ENCODE peak calls at places on chromosome 5, in seven cellular contexts. Q, B, S, F, C, P and V are unnamed samples. For H3K4me1, the result is how much of the 10 kb centered on the place peaks cover.

GRCh38 chr5:137802282-137803210 is 48.4 kb upstream of the HNRNPA0 start:
- DNase-seq in Q (no peak), B (no peak), S (no peak), F (no peak), C (no peak), P (no peak), V (no peak)

GRCh38 chr5:34919077-34919476 is 3.6 kb downstream of the BRIX1 start:
- DNase-seq in Q (no peak), B (peak), S (no peak), F (no peak), C (no peak), P (no peak), V (no peak)

GRCh38 chr5:179275941-179276837 is 69.1 kb downstream of the ADAMTS2 start:
- DNase-seq in Q (no peak), B (peak), S (peak), F (no peak), C (peak), P (peak), V (no peak)

GRCh38 chr5:31470608-31471007 is 61.3 kb downstream of the DROSHA start:
- DNase-seq in Q (no peak), B (peak), S (peak), F (no peak), C (no peak), P (no peak), V (no peak)

GRCh38 chr5:116696356-116696755 is 121.7 kb upstream of the SEMA6A start:
- DNase-seq in Q (no peak), B (no peak), S (no peak), F (no peak), C (no peak), P (no peak), V (no peak)

GRCh38 chr5:83173826-83174225 is 96.5 kb downstream of the XRCC4 start:
- DNase-seq in Q (no peak), B (no peak), S (no peak), F (no peak), C (no peak), P (no peak), V (no peak)

GRCh38 chr5:74148321-74148720 is 492.2 kb downstream of the ENC1 start:
- DNase-seq in Q (no peak), B (no peak), S (no peak), F (no peak), C (no peak), P (no peak), V (no peak)

GRCh38 chr5:93964421-93964820 is 223.0 kb upstream of the POU5F2 start:
- DNase-seq in Q (no peak), B (no peak), S (no peak), F (no peak), C (no peak), P (no peak), V (no peak)

GRCh38 chr5:153043876-153044275 is 446.6 kb upstream of the GRIA1 start:
- DNase-seq in Q (no peak), B (no peak), S (no peak), F (no peak), C (no peak), P (no peak), V (no peak)

GRCh38 chr5:39369123-39369815 is 5.0 kb upstream of the C9 start:
- DNase-seq in Q (no peak), B (peak), S (no peak), F (no peak), C (no peak), P (no peak), V (no peak)

GRCh38 chr5:103461223-103461622 is 101.4 kb downstream of the NUDT12 start:
- DNase-seq in Q (no peak), B (peak), S (no peak), F (no peak), C (no peak), P (no peak), V (no peak)

GRCh38 chr5:137752873-137753226 is 1.3 kb downstream of the HNRNPA0 start:
- DNase-seq in Q (peak), B (no peak), S (peak), F (no peak), C (no peak), P (no peak), V (peak)

GRCh38 chr5:170638051-170638450 is 134.2 kb downstream of the KCNIP1 start:
- DNase-seq in Q (no peak), B (no peak), S (no peak), F (peak), C (no peak), P (no peak), V (no peak)

GRCh38 chr5:64746446-64746845 is 22.0 kb downstream of the SREK1IP1 start:
- DNase-seq in Q (no peak), B (peak), S (no peak), F (no peak), C (no peak), P (no peak), V (no peak)

GRCh38 chr5:40030661-40031060 is 605.9 kb upstream of the DAB2 start:
- DNase-seq in Q (no peak), B (no peak), S (no peak), F (no peak), C (no peak), P (no peak), V (no peak)

GRCh38 chr5:59810041-59810440 is 83.5 kb downstream of the PDE4D start:
- DNase-seq in Q (peak), B (peak), S (peak), F (peak), C (peak), P (peak), V (peak)

GRCh38 chr5:151072234-151073025 is 8.4 kb downstream of the TNIP1 start:
- DNase-seq in Q (no peak), B (peak), S (no peak), F (no peak), C (no peak), P (no peak), V (no peak)

GRCh38 chr5:44365351-44365750 is 23.9 kb downstream of the FGF10 start:
- DNase-seq in Q (no peak), B (peak), S (no peak), F (no peak), C (no peak), P (no peak), V (no peak)

GRCh38 chr5:8943301-8943700 is 602.6 kb downstream of the SEMA5A start:
- DNase-seq in Q (no peak), B (no peak), S (no peak), F (no peak), C (no peak), P (no peak), V (no peak)

GRCh38 chr5:137215780-137216179 is 283.3 kb downstream of the SPOCK1 start:
- DNase-seq in Q (no peak), B (no peak), S (no peak), F (no peak), C (no peak), P (no peak), V (no peak)

GRCh38 chr5:76473676-76474075 is 70.6 kb downstream of the IQGAP2 start:
- DNase-seq in Q (no peak), B (no peak), S (no peak), F (no peak), C (no peak), P (peak), V (peak)

GRCh38 chr5:137921931-137922330 is 32.7 kb downstream of the PKD2L2 start:
- DNase-seq in Q (no peak), B (peak), S (no peak), F (no peak), C (no peak), P (no peak), V (no peak)

DNA sequence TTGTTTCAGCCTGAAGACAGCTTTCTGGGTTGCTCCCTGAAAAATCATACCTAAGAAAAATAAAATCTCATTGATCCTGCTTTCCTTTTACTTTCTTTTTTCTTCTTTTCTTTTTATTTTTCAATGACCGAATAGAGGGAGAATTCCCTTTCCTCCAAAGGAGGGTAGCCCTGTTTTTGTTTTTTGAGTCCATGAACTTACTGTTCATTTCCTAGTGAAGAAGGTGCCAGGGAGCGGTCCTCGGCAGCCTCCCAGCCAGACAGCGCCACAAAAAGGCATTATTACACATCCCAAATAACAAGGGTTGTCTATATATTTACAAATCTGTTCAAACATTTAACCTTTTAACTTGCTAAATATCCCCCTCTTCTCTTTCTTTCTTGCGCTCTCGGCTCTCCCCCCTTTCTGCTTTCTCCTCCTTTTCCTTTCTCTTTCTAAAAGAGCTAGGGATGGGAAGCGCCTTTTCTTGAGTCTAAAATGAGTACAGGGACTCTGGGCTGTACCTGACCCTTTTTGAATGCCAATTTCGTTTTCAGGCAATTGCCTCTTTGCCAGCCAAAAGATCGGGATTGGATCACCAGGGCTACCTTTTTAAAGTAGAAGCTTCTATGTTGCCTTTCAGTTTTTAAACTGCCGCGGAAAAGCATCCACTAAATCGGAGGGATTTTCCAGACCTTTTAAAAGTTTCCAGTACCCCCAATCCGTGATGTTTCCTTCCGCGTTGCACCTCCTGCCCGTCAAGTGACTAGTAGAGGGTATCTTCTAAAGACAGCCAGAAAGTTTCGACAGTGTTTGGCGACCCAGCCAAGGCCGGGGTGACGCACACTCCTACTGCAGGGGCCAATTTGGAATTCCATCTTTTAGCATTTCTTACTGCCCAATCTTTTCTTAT is 125.6 kb downstream of the TMEM161B start:
- DNase-seq in Q (no peak), B (peak), S (peak), F (peak), C (no peak), P (no peak), V (no peak)
- H3K4me1 ChIP-seq in Q (under half), B (under half), S (under half), F (under half), C (under half), P (under half), V (under half)

GRCh38 chr5:142869883-142870282 is 99.7 kb downstream of the ARHGAP26 start:
- DNase-seq in Q (no peak), B (no peak), S (no peak), F (no peak), C (peak), P (no peak), V (no peak)

GRCh38 chr5:142871880-142872200 is 101.7 kb downstream of the ARHGAP26 start:
- DNase-seq in Q (no peak), B (peak), S (no peak), F (no peak), C (no peak), P (no peak), V (no peak)

GRCh38 chr5:142870552-142870951 is 100.4 kb downstream of the ARHGAP26 start:
- DNase-seq in Q (no peak), B (no peak), S (no peak), F (no peak), C (no peak), P (no peak), V (no peak)

GRCh38 chr5:142872217-142872616 is 102.0 kb downstream of the ARHGAP26 start:
- DNase-seq in Q (no peak), B (no peak), S (no peak), F (no peak), C (no peak), P (no peak), V (no peak)

DNA sequence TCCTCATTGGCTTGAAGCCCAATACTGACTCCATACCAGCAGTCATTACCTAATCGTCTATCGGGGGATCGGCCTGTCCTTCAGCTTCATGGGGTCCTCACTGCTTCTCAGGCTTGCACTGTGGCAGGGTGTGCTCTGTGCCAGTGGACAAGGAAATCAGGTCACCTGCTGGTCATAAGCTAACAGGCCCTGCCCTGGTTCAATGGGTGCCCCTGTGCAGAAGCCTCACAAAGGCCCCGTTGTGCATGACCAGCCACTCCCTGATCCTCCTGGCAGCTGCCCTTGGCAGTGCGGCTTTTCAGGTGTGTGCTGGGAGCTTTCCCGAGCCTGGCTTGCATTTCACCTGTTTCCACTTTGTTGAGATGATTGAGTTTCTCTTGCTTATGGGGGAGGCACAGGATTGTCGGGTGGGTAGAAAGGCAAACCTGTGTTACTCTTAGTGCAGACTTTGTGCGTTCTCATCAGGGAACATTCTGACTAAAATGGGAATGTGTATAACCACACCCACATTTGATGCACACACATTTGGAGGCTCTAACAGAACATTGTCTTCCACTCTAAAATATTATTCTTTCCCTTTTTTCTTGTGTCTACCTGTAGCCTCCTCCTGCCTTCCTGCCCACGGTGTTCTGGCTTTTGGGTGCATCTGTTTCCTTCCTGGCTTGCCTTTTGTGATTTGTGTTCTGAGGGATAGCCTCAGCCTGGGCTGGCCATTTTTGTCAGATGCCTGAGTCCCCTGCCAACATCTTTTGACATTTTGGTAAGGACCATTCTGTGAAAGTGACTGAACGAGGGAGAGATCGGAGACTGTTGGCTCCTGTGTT is 101.1 kb downstream of the ARHGAP26 start:
- DNase-seq in Q (no peak), B (no peak), S (no peak), F (no peak), C (peak), P (no peak), V (no peak)
- H3K27ac ChIP-seq in Q (no peak), B (no peak), S (no peak), F (no peak), C (peak), P (peak), V (no peak)

DNA sequence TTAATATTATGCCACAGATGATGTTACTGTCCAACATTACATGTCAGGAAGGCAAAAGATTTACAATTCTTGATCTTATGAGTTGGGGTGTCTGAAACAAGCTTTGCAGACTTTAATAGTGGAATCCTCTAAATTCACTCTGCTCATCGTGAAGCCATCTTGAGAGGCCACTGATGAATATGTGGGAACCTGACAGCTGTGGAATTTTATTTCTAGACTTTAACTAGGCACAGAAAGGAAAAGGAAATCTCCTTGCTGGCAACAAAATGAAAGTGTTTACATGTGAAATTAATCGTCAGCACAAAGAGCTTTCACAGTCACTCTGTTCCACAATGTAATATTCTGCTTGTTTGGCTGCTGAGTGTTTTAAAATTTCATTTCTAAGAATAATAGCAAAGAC is 14.8 kb downstream of the NREP start:
- DNase-seq in Q (no peak), B (no peak), S (no peak), F (no peak), C (no peak), P (no peak), V (no peak)
- H3K4me1 ChIP-seq in Q (under half), B (half or more), S (under half), F (under half), C (under half), P (under half), V (under half)

GRCh38 chr5:14309199-14309598 is 166.1 kb downstream of the TRIO start:
- DNase-seq in Q (no peak), B (no peak), S (no peak), F (no peak), C (no peak), P (no peak), V (no peak)

GRCh38 chr5:14316471-14316870 is 173.3 kb downstream of the TRIO start:
- DNase-seq in Q (no peak), B (no peak), S (no peak), F (no peak), C (no peak), P (no peak), V (no peak)

GRCh38 chr5:14309864-14310531 is 166.9 kb downstream of the TRIO start:
- DNase-seq in Q (no peak), B (no peak), S (no peak), F (no peak), C (peak), P (no peak), V (no peak)

GRCh38 chr5:14319102-14319501 is 176.0 kb downstream of the TRIO start:
- DNase-seq in Q (no peak), B (no peak), S (no peak), F (no peak), C (no peak), P (no peak), V (no peak)

GRCh38 chr5:14313986-14314690 is 171.0 kb downstream of the TRIO start:
- DNase-seq in Q (no peak), B (no peak), S (no peak), F (no peak), C (no peak), P (no peak), V (no peak)
- H3K27ac ChIP-seq in Q (no peak), B (peak), S (no peak), F (no peak), C (no peak), P (no peak), V (no peak)

DNA sequence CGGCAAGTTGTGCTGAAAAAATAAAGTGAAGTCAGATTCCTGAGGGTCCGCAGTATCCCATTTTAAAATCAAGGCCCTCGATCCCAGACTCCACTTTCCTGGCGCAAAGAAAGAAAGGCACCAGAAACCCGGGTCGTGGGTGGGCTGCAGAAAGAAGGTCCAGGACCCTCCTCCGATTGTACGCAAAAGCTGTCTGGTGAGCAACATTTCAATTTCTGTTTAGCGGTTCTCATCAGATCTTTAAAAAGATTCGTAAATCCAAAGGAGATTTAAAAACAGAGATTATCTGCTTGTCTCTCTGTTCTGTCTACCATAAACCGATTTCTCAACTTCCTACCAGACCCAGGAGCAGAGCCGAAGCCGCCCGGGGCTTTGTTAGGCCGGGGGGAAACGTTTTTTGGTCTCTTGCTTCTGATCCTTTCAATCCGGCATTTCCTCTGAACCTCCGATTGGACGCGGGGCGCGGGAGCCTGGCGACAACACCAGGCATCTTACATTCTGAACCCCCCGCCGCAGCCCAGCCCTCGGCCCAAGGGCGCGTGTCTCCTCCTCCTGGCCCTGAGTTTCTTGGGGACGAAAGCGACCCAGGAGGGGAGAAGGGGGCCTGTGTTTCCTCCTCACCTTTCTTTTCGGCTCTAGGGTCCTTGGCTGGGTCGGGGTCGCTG is 745 bp downstream of the NKX2-5 start:
- DNase-seq in Q (peak), B (no peak), S (no peak), F (peak), C (no peak), P (no peak), V (no peak)
- H3K4me1 ChIP-seq in Q (under half), B (under half), S (under half), F (under half), C (half or more), P (under half), V (under half)

DNA sequence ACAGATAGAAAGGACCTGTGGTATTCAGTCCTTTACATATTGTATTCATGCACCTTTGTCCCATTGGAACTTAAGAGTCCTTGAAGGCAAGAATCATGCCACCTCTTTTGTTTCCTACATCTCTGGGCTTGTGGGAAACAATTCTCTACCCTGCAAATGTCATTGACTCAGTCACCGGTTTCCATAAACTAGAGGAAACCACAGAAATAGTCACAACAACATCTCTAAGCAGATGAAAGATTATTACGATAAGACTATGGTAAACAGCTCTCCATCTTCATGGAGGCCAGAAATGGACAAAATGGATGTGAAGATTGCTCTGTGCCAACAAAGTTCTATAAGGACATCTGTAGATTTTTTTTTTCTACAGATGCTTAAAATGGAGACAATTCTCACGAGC is 165.5 kb downstream of the PIK3R1 start:
- DNase-seq in Q (no peak), B (no peak), S (no peak), F (no peak), C (no peak), P (no peak), V (no peak)
- H3K27ac ChIP-seq in Q (no peak), B (no peak), S (peak), F (no peak), C (no peak), P (peak), V (no peak)

GRCh38 chr5:2190549-2190948 is 307.8 kb upstream of the IRX4 start:
- DNase-seq in Q (no peak), B (no peak), S (no peak), F (no peak), C (peak), P (no peak), V (no peak)

GRCh38 chr5:2193923-2194555 is 311.3 kb upstream of the IRX4 start:
- DNase-seq in Q (no peak), B (no peak), S (no peak), F (no peak), C (no peak), P (no peak), V (no peak)

GRCh38 chr5:2192496-2192895 is 309.8 kb upstream of the IRX4 start:
- DNase-seq in Q (peak), B (no peak), S (no peak), F (no peak), C (no peak), P (no peak), V (no peak)

GRCh38 chr5:2193142-2193922 is 310.6 kb upstream of the IRX4 start:
- DNase-seq in Q (no peak), B (no peak), S (no peak), F (no peak), C (no peak), P (no peak), V (no peak)

DNA sequence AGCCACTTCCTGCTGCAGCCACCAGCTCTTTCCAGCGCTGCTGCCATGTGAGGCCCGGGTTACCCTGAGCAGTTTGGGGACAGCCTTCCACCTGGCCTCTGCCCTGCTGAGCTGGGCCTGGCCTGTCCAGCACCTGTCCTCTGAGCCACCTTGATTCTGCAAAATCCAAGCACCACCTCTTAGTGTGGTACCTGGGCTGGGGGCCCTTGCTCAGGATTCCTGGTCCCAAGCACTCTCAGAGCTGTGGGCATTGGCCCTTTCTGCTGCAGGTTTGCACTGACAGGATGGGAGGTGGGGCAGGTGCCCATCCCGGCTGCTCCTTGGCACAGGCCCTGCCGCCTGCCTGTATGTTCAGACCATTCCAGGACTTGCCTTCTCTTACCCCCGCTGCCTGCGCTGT is 309.2 kb upstream of the IRX4 start:
- DNase-seq in Q (peak), B (no peak), S (no peak), F (no peak), C (no peak), P (no peak), V (no peak)
- H3K4me1 ChIP-seq in Q (under half), B (under half), S (under half), F (under half), C (under half), P (under half), V (under half)